ENCODE peak calls at places on chromosomes 13 and 19, in nine cellular contexts. One of them, this sample, is unnamed.

GRCh38 chr13:113726961-113727411 is 32.0 kb upstream of the TMEM255B start:
- DNase-seq in heart right ventricle: no peak
- DNase-seq in CD4-positive, alpha-beta T cell: no peak
- DNase-seq in breast epithelium: no peak
- DNase-seq in left ventricle myocardium inferior: no peak
- DNase-seq in adrenal gland: peak
- DNase-seq in WERI-Rb-1: peak
- DNase-seq in HFF-Myc: no peak
- DNase-seq in tibial nerve: no peak
- DNase-seq in this sample: peak

GRCh38 chr13:29594310-29594709 is 1.2 kb downstream of the SLC7A1 start:
- DNase-seq in HFF-Myc: peak
- DNase-seq in breast epithelium: peak
- DNase-seq in tibial nerve: no peak
- DNase-seq in adrenal gland: peak
- DNase-seq in left ventricle myocardium inferior: no peak
- DNase-seq in heart right ventricle: no peak
- DNase-seq in CD4-positive, alpha-beta T cell: no peak
- DNase-seq in WERI-Rb-1: peak
- DNase-seq in this sample: no peak

GRCh38 chr13:110713981-110714797 is 689 bp downstream of the ING1 start:
- DNase-seq in adrenal gland: peak
- DNase-seq in HFF-Myc: no peak
- DNase-seq in CD4-positive, alpha-beta T cell: peak
- DNase-seq in breast epithelium: peak
- DNase-seq in tibial nerve: peak
- DNase-seq in WERI-Rb-1: peak
- DNase-seq in heart right ventricle: peak
- DNase-seq in left ventricle myocardium inferior: peak
- DNase-seq in this sample: no peak

GRCh38 chr19:35643255-35644205 is 2.0 kb downstream of the ETV2 start:
- DNase-seq in breast epithelium: peak
- DNase-seq in HFF-Myc: no peak
- DNase-seq in WERI-Rb-1: peak
- DNase-seq in heart right ventricle: peak
- DNase-seq in tibial nerve: peak
- DNase-seq in adrenal gland: peak
- DNase-seq in CD4-positive, alpha-beta T cell: peak
- DNase-seq in left ventricle myocardium inferior: peak
- DNase-seq in this sample: no peak

GRCh38 chr19:4174212-4174894 is 8.0 kb downstream of the SIRT6 start:
- DNase-seq in WERI-Rb-1: no peak
- DNase-seq in left ventricle myocardium inferior: no peak
- DNase-seq in CD4-positive, alpha-beta T cell: no peak
- DNase-seq in breast epithelium: no peak
- DNase-seq in HFF-Myc: no peak
- DNase-seq in adrenal gland: no peak
- DNase-seq in heart right ventricle: no peak
- DNase-seq in tibial nerve: no peak
- DNase-seq in this sample: no peak

GRCh38 chr13:98962901-98963594 is 14.8 kb downstream of the DOCK9 start:
- DNase-seq in adrenal gland: no peak
- DNase-seq in WERI-Rb-1: no peak
- DNase-seq in heart right ventricle: no peak
- DNase-seq in HFF-Myc: no peak
- DNase-seq in left ventricle myocardium inferior: no peak
- DNase-seq in CD4-positive, alpha-beta T cell: no peak
- DNase-seq in tibial nerve: no peak
- DNase-seq in breast epithelium: no peak
- DNase-seq in this sample: no peak

GRCh38 chr13:28179974-28180373 is 41.6 kb downstream of the PAN3 start:
- DNase-seq in HFF-Myc: no peak
- DNase-seq in heart right ventricle: no peak
- DNase-seq in CD4-positive, alpha-beta T cell: no peak
- DNase-seq in breast epithelium: no peak
- DNase-seq in left ventricle myocardium inferior: no peak
- DNase-seq in WERI-Rb-1: no peak
- DNase-seq in tibial nerve: no peak
- DNase-seq in adrenal gland: no peak
- DNase-seq in this sample: no peak

GRCh38 chr13:95494082-95494681 is 58.3 kb upstream of the CLDN10 start:
- DNase-seq in CD4-positive, alpha-beta T cell: no peak
- DNase-seq in left ventricle myocardium inferior: no peak
- DNase-seq in WERI-Rb-1: no peak
- DNase-seq in breast epithelium: no peak
- DNase-seq in heart right ventricle: peak
- DNase-seq in tibial nerve: no peak
- DNase-seq in adrenal gland: no peak
- DNase-seq in HFF-Myc: peak
- DNase-seq in this sample: no peak

GRCh38 chr13:19048381-19048780 is 133.2 kb downstream of the TUBA3C start:
- DNase-seq in heart right ventricle: no peak
- DNase-seq in tibial nerve: no peak
- DNase-seq in left ventricle myocardium inferior: no peak
- DNase-seq in WERI-Rb-1: no peak
- DNase-seq in HFF-Myc: no peak
- DNase-seq in CD4-positive, alpha-beta T cell: no peak
- DNase-seq in adrenal gland: no peak
- DNase-seq in breast epithelium: no peak
- DNase-seq in this sample: no peak

GRCh38 chr13:97307882-97308624 is 85.9 kb downstream of the MBNL2 start:
- DNase-seq in CD4-positive, alpha-beta T cell: no peak
- DNase-seq in WERI-Rb-1: no peak
- DNase-seq in heart right ventricle: peak
- DNase-seq in tibial nerve: peak
- DNase-seq in breast epithelium: peak
- DNase-seq in adrenal gland: no peak
- DNase-seq in left ventricle myocardium inferior: peak
- DNase-seq in HFF-Myc: no peak
- DNase-seq in this sample: no peak

GRCh38 chr19:17933414-17934129 is 757 bp downstream of the CCDC124 start:
- DNase-seq in WERI-Rb-1: no peak
- DNase-seq in CD4-positive, alpha-beta T cell: no peak
- DNase-seq in left ventricle myocardium inferior: no peak
- DNase-seq in heart right ventricle: no peak
- DNase-seq in breast epithelium: no peak
- DNase-seq in adrenal gland: no peak
- DNase-seq in tibial nerve: no peak
- DNase-seq in HFF-Myc: no peak
- DNase-seq in this sample: no peak

GRCh38 chr19:16111909-16112752 is 442 bp downstream of the RAB8A start:
- DNase-seq in adrenal gland: peak
- DNase-seq in heart right ventricle: no peak
- DNase-seq in tibial nerve: no peak
- DNase-seq in HFF-Myc: no peak
- DNase-seq in CD4-positive, alpha-beta T cell: no peak
- DNase-seq in breast epithelium: no peak
- DNase-seq in WERI-Rb-1: no peak
- DNase-seq in left ventricle myocardium inferior: no peak
- DNase-seq in this sample: no peak

GRCh38 chr13:38849316-38849715 is 141.3 kb downstream of the STOML3 start:
- DNase-seq in heart right ventricle: no peak
- DNase-seq in tibial nerve: no peak
- DNase-seq in WERI-Rb-1: no peak
- DNase-seq in adrenal gland: no peak
- DNase-seq in CD4-positive, alpha-beta T cell: no peak
- DNase-seq in left ventricle myocardium inferior: no peak
- DNase-seq in HFF-Myc: no peak
- DNase-seq in breast epithelium: no peak
- DNase-seq in this sample: no peak

GRCh38 chr13:48448963-48449614 is 36.2 kb upstream of the LPAR6 start:
- DNase-seq in breast epithelium: no peak
- DNase-seq in CD4-positive, alpha-beta T cell: no peak
- DNase-seq in heart right ventricle: no peak
- DNase-seq in WERI-Rb-1: no peak
- DNase-seq in left ventricle myocardium inferior: no peak
- DNase-seq in HFF-Myc: no peak
- DNase-seq in tibial nerve: no peak
- DNase-seq in adrenal gland: no peak
- DNase-seq in this sample: no peak

GRCh38 chr13:26971990-26972888 is 199.4 kb downstream of the USP12 start:
- DNase-seq in CD4-positive, alpha-beta T cell: no peak
- DNase-seq in left ventricle myocardium inferior: no peak
- DNase-seq in tibial nerve: no peak
- DNase-seq in breast epithelium: no peak
- DNase-seq in WERI-Rb-1: peak
- DNase-seq in heart right ventricle: no peak
- DNase-seq in adrenal gland: no peak
- DNase-seq in HFF-Myc: no peak
- DNase-seq in this sample: no peak
- TF ChIP-seq CTCF in CD4-positive, alpha-beta T cell: peak
- TF ChIP-seq CTCF in left ventricle myocardium inferior: peak
- TF ChIP-seq CTCF in tibial nerve: no peak
- TF ChIP-seq CTCF in breast epithelium: no peak
- TF ChIP-seq CTCF in WERI-Rb-1: peak
- TF ChIP-seq CTCF in heart right ventricle: peak
- TF ChIP-seq CTCF in adrenal gland: no peak
- TF ChIP-seq CTCF in HFF-Myc: peak
- TF ChIP-seq CTCF in this sample: peak

GRCh38 chr19:9321338-9321737 is 2.6 kb upstream of the ZNF559 start:
- DNase-seq in HFF-Myc: no peak
- DNase-seq in CD4-positive, alpha-beta T cell: no peak
- DNase-seq in breast epithelium: no peak
- DNase-seq in adrenal gland: no peak
- DNase-seq in WERI-Rb-1: no peak
- DNase-seq in tibial nerve: no peak
- DNase-seq in heart right ventricle: no peak
- DNase-seq in left ventricle myocardium inferior: no peak
- DNase-seq in this sample: no peak

GRCh38 chr19:9323557-9323918 is 441 bp upstream of the ZNF559 start:
- DNase-seq in HFF-Myc: peak
- DNase-seq in heart right ventricle: peak
- DNase-seq in tibial nerve: peak
- DNase-seq in left ventricle myocardium inferior: peak
- DNase-seq in CD4-positive, alpha-beta T cell: no peak
- DNase-seq in WERI-Rb-1: peak
- DNase-seq in breast epithelium: peak
- DNase-seq in adrenal gland: peak
- DNase-seq in this sample: no peak

GRCh38 chr19:9329999-9330398 is 6.0 kb downstream of the ZNF559 start:
- DNase-seq in heart right ventricle: no peak
- DNase-seq in CD4-positive, alpha-beta T cell: no peak
- DNase-seq in breast epithelium: no peak
- DNase-seq in left ventricle myocardium inferior: no peak
- DNase-seq in HFF-Myc: no peak
- DNase-seq in adrenal gland: no peak
- DNase-seq in WERI-Rb-1: no peak
- DNase-seq in tibial nerve: no peak
- DNase-seq in this sample: no peak

GRCh38 chr19:9324584-9324962 is 594 bp downstream of the ZNF559 start:
- DNase-seq in CD4-positive, alpha-beta T cell: no peak
- DNase-seq in breast epithelium: no peak
- DNase-seq in WERI-Rb-1: no peak
- DNase-seq in left ventricle myocardium inferior: no peak
- DNase-seq in adrenal gland: no peak
- DNase-seq in heart right ventricle: no peak
- DNase-seq in HFF-Myc: no peak
- DNase-seq in tibial nerve: no peak
- DNase-seq in this sample: no peak

GRCh38 chr19:9323919-9324583 is at the start of gene ZNF559:
- DNase-seq in left ventricle myocardium inferior: peak
- DNase-seq in HFF-Myc: peak
- DNase-seq in tibial nerve: peak
- DNase-seq in WERI-Rb-1: peak
- DNase-seq in CD4-positive, alpha-beta T cell: peak
- DNase-seq in breast epithelium: peak
- DNase-seq in heart right ventricle: peak
- DNase-seq in adrenal gland: peak
- DNase-seq in this sample: peak
- TF ChIP-seq CTCF in left ventricle myocardium inferior: peak
- TF ChIP-seq CTCF in HFF-Myc: peak
- TF ChIP-seq CTCF in tibial nerve: peak
- TF ChIP-seq CTCF in WERI-Rb-1: peak
- TF ChIP-seq CTCF in CD4-positive, alpha-beta T cell: peak
- TF ChIP-seq CTCF in breast epithelium: no peak
- TF ChIP-seq CTCF in heart right ventricle: peak
- TF ChIP-seq CTCF in adrenal gland: peak
- TF ChIP-seq CTCF in this sample: peak

DNA sequence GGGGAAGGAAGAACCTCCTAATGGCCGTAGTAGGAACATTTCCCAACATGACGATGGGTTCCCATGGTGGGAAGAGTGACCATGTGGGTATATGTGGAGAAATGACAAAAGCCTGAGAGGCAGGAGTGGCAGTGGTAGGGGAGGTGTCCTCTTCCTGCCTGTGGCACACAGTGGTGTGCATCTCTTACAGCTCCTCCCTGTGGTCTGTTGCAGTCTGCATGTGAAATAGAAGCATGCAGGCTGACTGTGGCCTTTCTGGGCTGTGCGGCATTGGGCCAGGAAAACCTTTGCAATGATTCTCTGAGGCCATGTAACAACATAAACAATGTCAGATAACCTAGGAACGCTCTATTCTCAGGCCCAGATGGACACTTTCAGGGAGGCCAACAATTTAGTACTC is 84.0 kb downstream of the LACC1 start:
- DNase-seq in left ventricle myocardium inferior: no peak
- DNase-seq in CD4-positive, alpha-beta T cell: no peak
- DNase-seq in adrenal gland: no peak
- DNase-seq in tibial nerve: no peak
- DNase-seq in breast epithelium: no peak
- DNase-seq in heart right ventricle: no peak
- DNase-seq in WERI-Rb-1: no peak
- DNase-seq in HFF-Myc: no peak
- DNase-seq in this sample: no peak
- TF ChIP-seq CTCF in left ventricle myocardium inferior: peak
- TF ChIP-seq CTCF in CD4-positive, alpha-beta T cell: no peak
- TF ChIP-seq CTCF in adrenal gland: no peak
- TF ChIP-seq CTCF in tibial nerve: no peak
- TF ChIP-seq CTCF in breast epithelium: no peak
- TF ChIP-seq CTCF in heart right ventricle: no peak
- TF ChIP-seq CTCF in WERI-Rb-1: peak
- TF ChIP-seq CTCF in HFF-Myc: no peak
- TF ChIP-seq CTCF in this sample: peak

GRCh38 chr19:30073152-30074000 is 131.3 kb downstream of the URI1 start:
- DNase-seq in CD4-positive, alpha-beta T cell: peak
- DNase-seq in breast epithelium: no peak
- DNase-seq in tibial nerve: no peak
- DNase-seq in HFF-Myc: no peak
- DNase-seq in heart right ventricle: no peak
- DNase-seq in WERI-Rb-1: no peak
- DNase-seq in left ventricle myocardium inferior: no peak
- DNase-seq in adrenal gland: no peak
- DNase-seq in this sample: peak
- TF ChIP-seq CTCF in CD4-positive, alpha-beta T cell: no peak
- TF ChIP-seq CTCF in breast epithelium: no peak
- TF ChIP-seq CTCF in tibial nerve: no peak
- TF ChIP-seq CTCF in HFF-Myc: no peak
- TF ChIP-seq CTCF in heart right ventricle: no peak
- TF ChIP-seq CTCF in WERI-Rb-1: no peak
- TF ChIP-seq CTCF in left ventricle myocardium inferior: no peak
- TF ChIP-seq CTCF in adrenal gland: no peak
- TF ChIP-seq CTCF in this sample: no peak